ENCODE peak calls at places on chromosome 2, in six cellular contexts. One of them, this sample, is unnamed.

GRCh38 chr2:179440642-179441251 is 176.1 kb upstream of the SESTD1 start:
- DNase-seq in NCI-H1092: peak; percentile 5
- DNase-seq in NCI-H1105: no peak
- DNase-seq in AG09319: no peak
- DNase-seq in GM12864: no peak
- DNase-seq in NAMALWA: peak; percentile 70
- DNase-seq in this sample: no peak

GRCh38 chr2:188573453-188573852 is 281.8 kb downstream of the GULP1 start:
- DNase-seq in NCI-H1092: no peak
- DNase-seq in NCI-H1105: no peak
- DNase-seq in AG09319: no peak
- DNase-seq in GM12864: no peak
- DNase-seq in NAMALWA: no peak
- DNase-seq in this sample: no peak

GRCh38 chr2:24017711-24018110 is 7.8 kb downstream of the MFSD2B start:
- DNase-seq in NCI-H1092: no peak
- DNase-seq in NCI-H1105: no peak
- DNase-seq in AG09319: no peak
- DNase-seq in GM12864: no peak
- DNase-seq in NAMALWA: no peak
- DNase-seq in this sample: no peak

GRCh38 chr2:162074579-162074922 is 536 bp upstream of the DPP4 start:
- DNase-seq in NCI-H1092: no peak
- DNase-seq in NCI-H1105: no peak
- DNase-seq in AG09319: no peak
- DNase-seq in GM12864: no peak
- DNase-seq in NAMALWA: no peak
- DNase-seq in this sample: no peak

GRCh38 chr2:203450571-203450970 is 84.5 kb downstream of the RAPH1 start:
- DNase-seq in NCI-H1092: no peak
- DNase-seq in NCI-H1105: no peak
- DNase-seq in AG09319: no peak
- DNase-seq in GM12864: no peak
- DNase-seq in NAMALWA: no peak
- DNase-seq in this sample: no peak

GRCh38 chr2:220811952-220812570 is 760.0 kb downstream of the EPHA4 start:
- DNase-seq in NCI-H1092: no peak
- DNase-seq in NCI-H1105: no peak
- DNase-seq in AG09319: no peak
- DNase-seq in GM12864: no peak
- DNase-seq in NAMALWA: no peak
- DNase-seq in this sample: no peak

GRCh38 chr2:110807520-110807919 is 75.1 kb downstream of the ACOXL start:
- DNase-seq in NCI-H1092: no peak
- DNase-seq in NCI-H1105: no peak
- DNase-seq in AG09319: no peak
- DNase-seq in GM12864: no peak
- DNase-seq in NAMALWA: no peak
- DNase-seq in this sample: no peak

GRCh38 chr2:144975881-144976280 is 456.0 kb upstream of the ZEB2 start:
- DNase-seq in NCI-H1092: no peak
- DNase-seq in NCI-H1105: no peak
- DNase-seq in AG09319: no peak
- DNase-seq in GM12864: no peak
- DNase-seq in NAMALWA: no peak
- DNase-seq in this sample: no peak

GRCh38 chr2:68857855-68858456 is 13.2 kb downstream of the BMP10 start:
- DNase-seq in NCI-H1092: no peak
- DNase-seq in NCI-H1105: no peak
- DNase-seq in AG09319: no peak
- DNase-seq in GM12864: no peak
- DNase-seq in NAMALWA: no peak
- DNase-seq in this sample: no peak

GRCh38 chr2:229922449-229923386 is at the start of gene FBXO36:
- DNase-seq in NCI-H1092: peak; percentile 80
- DNase-seq in NCI-H1105: peak; percentile 80
- DNase-seq in AG09319: peak; percentile 57
- DNase-seq in GM12864: no peak
- DNase-seq in NAMALWA: peak; percentile 91
- DNase-seq in this sample: no peak

GRCh38 chr2:195821566-195821932 is 164.5 kb downstream of the SLC39A10 start:
- DNase-seq in NCI-H1092: no peak
- DNase-seq in NCI-H1105: no peak
- DNase-seq in AG09319: no peak
- DNase-seq in GM12864: no peak
- DNase-seq in NAMALWA: no peak
- DNase-seq in this sample: no peak

GRCh38 chr2:240355001-240355891 is 80.2 kb upstream of the GPC1 start:
- DNase-seq in NCI-H1092: no peak
- DNase-seq in NCI-H1105: no peak
- DNase-seq in AG09319: no peak
- DNase-seq in GM12864: no peak
- DNase-seq in NAMALWA: no peak
- DNase-seq in this sample: no peak

GRCh38 chr2:102025016-102025491 is 33.3 kb downstream of the IL1R2 start:
- DNase-seq in NCI-H1092: no peak
- DNase-seq in NCI-H1105: no peak
- DNase-seq in AG09319: no peak
- DNase-seq in GM12864: no peak
- DNase-seq in NAMALWA: no peak
- DNase-seq in this sample: no peak

GRCh38 chr2:10139536-10139935 is 17.0 kb downstream of the RRM2 start:
- DNase-seq in NCI-H1092: no peak
- DNase-seq in NCI-H1105: no peak
- DNase-seq in AG09319: no peak
- DNase-seq in GM12864: no peak
- DNase-seq in NAMALWA: no peak
- DNase-seq in this sample: no peak

GRCh38 chr2:88857951-88858406 is 166.5 kb downstream of the RPIA start:
- DNase-seq in NCI-H1092: no peak
- DNase-seq in NCI-H1105: no peak
- DNase-seq in AG09319: no peak
- DNase-seq in GM12864: peak; percentile 85
- DNase-seq in NAMALWA: no peak
- DNase-seq in this sample: no peak

GRCh38 chr2:129673881-129674513 is 305.5 kb upstream of the RAB6C start:
- DNase-seq in NCI-H1092: no peak
- DNase-seq in NCI-H1105: no peak
- DNase-seq in AG09319: no peak
- DNase-seq in GM12864: no peak
- DNase-seq in NAMALWA: no peak
- DNase-seq in this sample: no peak

GRCh38 chr2:201830666-201831065 is 24.3 kb downstream of the CDK15 start:
- DNase-seq in NCI-H1092: no peak
- DNase-seq in NCI-H1105: no peak
- DNase-seq in AG09319: no peak
- DNase-seq in GM12864: no peak
- DNase-seq in NAMALWA: no peak
- DNase-seq in this sample: no peak

GRCh38 chr2:95049088-95049955 is 23.8 kb downstream of the MAL start:
- DNase-seq in NCI-H1092: no peak
- DNase-seq in NCI-H1105: no peak
- DNase-seq in AG09319: no peak
- DNase-seq in GM12864: no peak
- DNase-seq in NAMALWA: no peak
- DNase-seq in this sample: no peak